ENCODE peak calls at places on chromosomes 13 and 19, in nine cellular contexts. One of them, this sample, is unnamed.
A peak's percentile ranks its signal among the peaks of the same experiment; 100 is the strongest.

GRCh38 chr19:45578861-45579260 is 5.7 kb downstream of the OPA3 start:
- DNase-seq in psoas muscle: no peak
- DNase-seq in ascending aorta: no peak
- DNase-seq in naive thymus-derived CD4-positive, alpha-beta T cell: no peak
- DNase-seq in ovary: no peak
- DNase-seq in thoracic aorta: no peak
- DNase-seq in cardiac muscle cell: no peak
- DNase-seq in pancreas: no peak
- DNase-seq in upper lobe of right lung: no peak
- DNase-seq in this sample: peak; percentile 45

GRCh38 chr13:103299079-103299478 is 232.9 kb upstream of the SLC10A2 start:
- DNase-seq in psoas muscle: no peak
- DNase-seq in ascending aorta: no peak
- DNase-seq in naive thymus-derived CD4-positive, alpha-beta T cell: no peak
- DNase-seq in ovary: no peak
- DNase-seq in thoracic aorta: no peak
- DNase-seq in cardiac muscle cell: no peak
- DNase-seq in pancreas: no peak
- DNase-seq in upper lobe of right lung: no peak
- DNase-seq in this sample: no peak

GRCh38 chr19:14408641-14409120 is 10.5 kb downstream of the DDX39A start:
- DNase-seq in psoas muscle: no peak
- DNase-seq in ascending aorta: no peak
- DNase-seq in naive thymus-derived CD4-positive, alpha-beta T cell: no peak
- DNase-seq in ovary: no peak
- DNase-seq in thoracic aorta: no peak
- DNase-seq in cardiac muscle cell: peak; percentile 33
- DNase-seq in pancreas: no peak
- DNase-seq in upper lobe of right lung: no peak
- DNase-seq in this sample: no peak

GRCh38 chr13:82993417-82993816 is 888.9 kb downstream of the SLITRK1 start:
- DNase-seq in psoas muscle: no peak
- DNase-seq in ascending aorta: no peak
- DNase-seq in naive thymus-derived CD4-positive, alpha-beta T cell: no peak
- DNase-seq in ovary: no peak
- DNase-seq in thoracic aorta: no peak
- DNase-seq in cardiac muscle cell: no peak
- DNase-seq in pancreas: no peak
- DNase-seq in upper lobe of right lung: no peak
- DNase-seq in this sample: no peak

GRCh38 chr19:32265991-32266390 is 79.4 kb upstream of the ZNF507 start:
- DNase-seq in psoas muscle: no peak
- DNase-seq in ascending aorta: no peak
- DNase-seq in naive thymus-derived CD4-positive, alpha-beta T cell: no peak
- DNase-seq in ovary: no peak
- DNase-seq in thoracic aorta: no peak
- DNase-seq in cardiac muscle cell: no peak
- DNase-seq in pancreas: no peak
- DNase-seq in upper lobe of right lung: no peak
- DNase-seq in this sample: no peak

GRCh38 chr19:30565680-30566079 is 193.5 kb downstream of the ZNF536 start:
- DNase-seq in psoas muscle: no peak
- DNase-seq in ascending aorta: no peak
- DNase-seq in naive thymus-derived CD4-positive, alpha-beta T cell: no peak
- DNase-seq in ovary: no peak
- DNase-seq in thoracic aorta: no peak
- DNase-seq in cardiac muscle cell: no peak
- DNase-seq in pancreas: no peak
- DNase-seq in upper lobe of right lung: no peak
- DNase-seq in this sample: no peak

GRCh38 chr19:49855676-49856573 is 5.0 kb downstream of the PTOV1 start:
- DNase-seq in psoas muscle: no peak
- DNase-seq in ascending aorta: no peak
- DNase-seq in naive thymus-derived CD4-positive, alpha-beta T cell: no peak
- DNase-seq in ovary: peak; percentile 45
- DNase-seq in thoracic aorta: no peak
- DNase-seq in cardiac muscle cell: no peak
- DNase-seq in pancreas: no peak
- DNase-seq in upper lobe of right lung: no peak
- DNase-seq in this sample: no peak

GRCh38 chr19:11378319-11379189 is 4.1 kb downstream of the SWSAP1 start:
- DNase-seq in psoas muscle: no peak
- DNase-seq in ascending aorta: no peak
- DNase-seq in naive thymus-derived CD4-positive, alpha-beta T cell: no peak
- DNase-seq in ovary: peak; percentile 71
- DNase-seq in thoracic aorta: no peak
- DNase-seq in cardiac muscle cell: peak; percentile 45
- DNase-seq in pancreas: peak; percentile 51
- DNase-seq in upper lobe of right lung: no peak
- DNase-seq in this sample: peak; percentile 38

GRCh38 chr13:22086593-22086992 is 415.7 kb downstream of the FGF9 start:
- DNase-seq in psoas muscle: no peak
- DNase-seq in ascending aorta: no peak
- DNase-seq in naive thymus-derived CD4-positive, alpha-beta T cell: no peak
- DNase-seq in ovary: no peak
- DNase-seq in thoracic aorta: no peak
- DNase-seq in cardiac muscle cell: peak; percentile 32
- DNase-seq in pancreas: no peak
- DNase-seq in upper lobe of right lung: no peak
- DNase-seq in this sample: no peak

GRCh38 chr13:72556945-72557344 is 170.5 kb downstream of the MZT1 start:
- DNase-seq in psoas muscle: no peak
- DNase-seq in ascending aorta: no peak
- DNase-seq in naive thymus-derived CD4-positive, alpha-beta T cell: no peak
- DNase-seq in ovary: no peak
- DNase-seq in thoracic aorta: no peak
- DNase-seq in cardiac muscle cell: no peak
- DNase-seq in pancreas: no peak
- DNase-seq in upper lobe of right lung: no peak
- DNase-seq in this sample: no peak

GRCh38 chr13:50826035-50826434 is 17.5 kb downstream of the DLEU7 start:
- DNase-seq in psoas muscle: no peak
- DNase-seq in ascending aorta: no peak
- DNase-seq in naive thymus-derived CD4-positive, alpha-beta T cell: no peak
- DNase-seq in ovary: no peak
- DNase-seq in thoracic aorta: no peak
- DNase-seq in cardiac muscle cell: no peak
- DNase-seq in pancreas: no peak
- DNase-seq in upper lobe of right lung: no peak
- DNase-seq in this sample: no peak

DNA sequence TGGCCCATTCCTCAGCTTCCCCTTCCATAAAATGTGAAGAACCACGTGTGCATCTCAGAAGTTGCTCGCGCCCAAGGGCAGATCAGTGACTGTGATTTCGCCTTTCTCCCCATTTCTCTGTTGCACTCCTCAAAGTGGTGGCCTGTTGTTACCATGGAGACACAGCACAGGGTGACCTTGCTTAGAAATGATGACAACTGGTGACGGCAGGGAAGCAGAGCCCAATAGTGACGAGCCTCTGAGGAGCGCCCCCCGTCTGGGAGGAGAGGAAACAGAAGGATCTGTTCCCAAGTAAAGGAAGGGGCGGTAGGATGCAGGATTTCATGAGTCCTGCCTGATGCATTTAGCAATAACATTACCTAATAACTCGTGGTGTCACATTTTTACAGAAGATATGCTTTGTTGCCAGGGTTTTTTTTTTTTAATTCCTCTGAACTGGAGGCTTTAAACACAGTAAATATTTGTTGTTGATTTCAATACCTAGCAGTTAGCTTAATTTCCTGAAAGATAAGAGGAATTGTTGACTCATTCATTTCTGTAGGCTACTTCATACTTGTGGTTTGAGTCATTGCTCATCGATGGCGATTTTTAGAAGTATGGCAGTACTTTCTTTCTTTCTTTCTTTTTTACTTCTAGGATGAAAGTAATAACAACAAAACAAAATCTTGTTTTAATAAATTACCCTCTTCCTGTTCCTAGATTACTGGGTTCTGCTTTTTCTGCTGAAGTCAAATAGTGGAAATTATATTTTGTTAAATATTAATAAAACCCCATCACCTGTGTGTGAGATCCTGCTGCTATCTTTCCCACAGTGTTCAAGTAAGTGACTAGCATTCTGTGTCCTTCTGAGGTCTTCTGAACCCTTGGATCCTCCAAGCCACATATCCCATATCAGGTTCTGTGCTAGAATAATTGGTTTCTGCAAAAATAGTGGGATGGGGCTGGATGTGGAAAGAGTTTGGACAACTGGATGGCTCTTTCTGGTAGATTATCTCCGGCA is 36.0 kb downstream of the MBNL2 start:
- DNase-seq in psoas muscle: peak; percentile 86
- DNase-seq in ascending aorta: peak; percentile 87
- DNase-seq in naive thymus-derived CD4-positive, alpha-beta T cell: no peak
- DNase-seq in ovary: peak; percentile 57
- DNase-seq in thoracic aorta: peak; percentile 18
- DNase-seq in cardiac muscle cell: peak; percentile 96
- DNase-seq in pancreas: peak; percentile 86
- DNase-seq in upper lobe of right lung: no peak
- DNase-seq in this sample: peak; percentile 58
- H3K4me1 ChIP-seq in psoas muscle: peaks cover 96% of the 10 kb centered on the region
- H3K4me1 ChIP-seq in ascending aorta: peaks cover 72% of the 10 kb centered on the region
- H3K4me1 ChIP-seq in naive thymus-derived CD4-positive, alpha-beta T cell: no peaks in the 10 kb centered on the region
- H3K4me1 ChIP-seq in ovary: peaks cover 50% of the 10 kb centered on the region
- H3K4me1 ChIP-seq in thoracic aorta: peaks cover 82% of the 10 kb centered on the region
- H3K4me1 ChIP-seq in cardiac muscle cell: peaks cover 29% of the 10 kb centered on the region
- H3K4me1 ChIP-seq in pancreas: peaks cover 73% of the 10 kb centered on the region
- H3K4me1 ChIP-seq in upper lobe of right lung: peaks cover 77% of the 10 kb centered on the region
- H3K4me1 ChIP-seq in this sample: peaks cover 98% of the 10 kb centered on the region

GRCh38 chr19:3979674-3980352 is 5.5 kb downstream of the EEF2 start:
- DNase-seq in psoas muscle: no peak
- DNase-seq in ascending aorta: peak; percentile 60
- DNase-seq in naive thymus-derived CD4-positive, alpha-beta T cell: peak; percentile 9
- DNase-seq in ovary: peak; percentile 39
- DNase-seq in thoracic aorta: no peak
- DNase-seq in cardiac muscle cell: no peak
- DNase-seq in pancreas: peak; percentile 28
- DNase-seq in upper lobe of right lung: no peak
- DNase-seq in this sample: no peak

GRCh38 chr19:3978145-3978544 is 7.1 kb downstream of the EEF2 start:
- DNase-seq in psoas muscle: no peak
- DNase-seq in ascending aorta: no peak
- DNase-seq in naive thymus-derived CD4-positive, alpha-beta T cell: no peak
- DNase-seq in ovary: no peak
- DNase-seq in thoracic aorta: no peak
- DNase-seq in cardiac muscle cell: no peak
- DNase-seq in pancreas: no peak
- DNase-seq in upper lobe of right lung: no peak
- DNase-seq in this sample: no peak

GRCh38 chr19:3977242-3978143 is 6.6 kb upstream of the DAPK3 start:
- DNase-seq in psoas muscle: peak; percentile 65
- DNase-seq in ascending aorta: no peak
- DNase-seq in naive thymus-derived CD4-positive, alpha-beta T cell: peak; percentile 14
- DNase-seq in ovary: peak; percentile 51
- DNase-seq in thoracic aorta: no peak
- DNase-seq in cardiac muscle cell: no peak
- DNase-seq in pancreas: peak; percentile 34
- DNase-seq in upper lobe of right lung: no peak
- DNase-seq in this sample: peak; percentile 14

GRCh38 chr19:3980353-3981251 is 4.7 kb downstream of the EEF2 start:
- DNase-seq in psoas muscle: no peak
- DNase-seq in ascending aorta: no peak
- DNase-seq in naive thymus-derived CD4-positive, alpha-beta T cell: peak; percentile 5
- DNase-seq in ovary: peak; percentile 43
- DNase-seq in thoracic aorta: no peak
- DNase-seq in cardiac muscle cell: no peak
- DNase-seq in pancreas: peak; percentile 31
- DNase-seq in upper lobe of right lung: no peak
- DNase-seq in this sample: peak; percentile 18

DNA sequence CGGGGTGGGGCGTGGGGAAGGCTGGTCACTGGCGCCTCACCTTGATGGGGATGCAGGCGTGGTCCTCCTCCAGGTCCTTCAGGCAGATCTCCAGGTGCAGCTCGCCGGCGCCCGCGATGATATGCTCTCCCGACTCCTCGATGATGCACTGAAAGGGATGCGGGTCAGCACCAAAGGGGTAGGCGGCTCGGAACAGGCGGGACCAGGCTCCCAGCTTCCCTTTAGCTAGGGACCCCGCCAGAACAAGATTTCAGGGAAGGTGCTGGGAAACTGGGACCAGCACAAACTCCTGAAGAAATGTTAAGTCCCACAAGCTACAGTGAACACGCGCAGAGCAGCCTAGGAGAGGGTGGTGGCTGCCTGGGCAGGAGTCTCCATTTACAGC is 6.0 kb downstream of the EEF2 start:
- DNase-seq in psoas muscle: no peak
- DNase-seq in ascending aorta: peak; percentile 63
- DNase-seq in naive thymus-derived CD4-positive, alpha-beta T cell: no peak
- DNase-seq in ovary: peak; percentile 48
- DNase-seq in thoracic aorta: no peak
- DNase-seq in cardiac muscle cell: no peak
- DNase-seq in pancreas: peak; percentile 36
- DNase-seq in upper lobe of right lung: no peak
- DNase-seq in this sample: no peak
- H3K4me1 ChIP-seq in psoas muscle: peaks cover 30% of the 10 kb centered on the region
- H3K4me1 ChIP-seq in ascending aorta: peaks cover 12% of the 10 kb centered on the region
- H3K4me1 ChIP-seq in naive thymus-derived CD4-positive, alpha-beta T cell: peaks cover 20% of the 10 kb centered on the region
- H3K4me1 ChIP-seq in ovary: peaks cover 3% of the 10 kb centered on the region
- H3K4me1 ChIP-seq in thoracic aorta: peaks cover 10% of the 10 kb centered on the region
- H3K4me1 ChIP-seq in cardiac muscle cell: peaks cover 3% of the 10 kb centered on the region
- H3K4me1 ChIP-seq in pancreas: peaks cover 17% of the 10 kb centered on the region
- H3K4me1 ChIP-seq in upper lobe of right lung: peaks cover 12% of the 10 kb centered on the region
- H3K4me1 ChIP-seq in this sample: peaks cover 40% of the 10 kb centered on the region

GRCh38 chr13:97653741-97654140 is 219.8 kb downstream of the RAP2A start:
- DNase-seq in psoas muscle: no peak
- DNase-seq in ascending aorta: no peak
- DNase-seq in naive thymus-derived CD4-positive, alpha-beta T cell: no peak
- DNase-seq in ovary: no peak
- DNase-seq in thoracic aorta: no peak
- DNase-seq in cardiac muscle cell: peak; percentile 34
- DNase-seq in pancreas: no peak
- DNase-seq in upper lobe of right lung: no peak
- DNase-seq in this sample: no peak
- H3K4me1 ChIP-seq in psoas muscle: no peaks in the 10 kb centered on the region
- H3K4me1 ChIP-seq in ascending aorta: no peaks in the 10 kb centered on the region
- H3K4me1 ChIP-seq in naive thymus-derived CD4-positive, alpha-beta T cell: no peaks in the 10 kb centered on the region
- H3K4me1 ChIP-seq in ovary: no peaks in the 10 kb centered on the region
- H3K4me1 ChIP-seq in thoracic aorta: no peaks in the 10 kb centered on the region
- H3K4me1 ChIP-seq in cardiac muscle cell: no peaks in the 10 kb centered on the region
- H3K4me1 ChIP-seq in pancreas: no peaks in the 10 kb centered on the region
- H3K4me1 ChIP-seq in upper lobe of right lung: no peaks in the 10 kb centered on the region
- H3K4me1 ChIP-seq in this sample: peaks cover 4% of the 10 kb centered on the region

DNA sequence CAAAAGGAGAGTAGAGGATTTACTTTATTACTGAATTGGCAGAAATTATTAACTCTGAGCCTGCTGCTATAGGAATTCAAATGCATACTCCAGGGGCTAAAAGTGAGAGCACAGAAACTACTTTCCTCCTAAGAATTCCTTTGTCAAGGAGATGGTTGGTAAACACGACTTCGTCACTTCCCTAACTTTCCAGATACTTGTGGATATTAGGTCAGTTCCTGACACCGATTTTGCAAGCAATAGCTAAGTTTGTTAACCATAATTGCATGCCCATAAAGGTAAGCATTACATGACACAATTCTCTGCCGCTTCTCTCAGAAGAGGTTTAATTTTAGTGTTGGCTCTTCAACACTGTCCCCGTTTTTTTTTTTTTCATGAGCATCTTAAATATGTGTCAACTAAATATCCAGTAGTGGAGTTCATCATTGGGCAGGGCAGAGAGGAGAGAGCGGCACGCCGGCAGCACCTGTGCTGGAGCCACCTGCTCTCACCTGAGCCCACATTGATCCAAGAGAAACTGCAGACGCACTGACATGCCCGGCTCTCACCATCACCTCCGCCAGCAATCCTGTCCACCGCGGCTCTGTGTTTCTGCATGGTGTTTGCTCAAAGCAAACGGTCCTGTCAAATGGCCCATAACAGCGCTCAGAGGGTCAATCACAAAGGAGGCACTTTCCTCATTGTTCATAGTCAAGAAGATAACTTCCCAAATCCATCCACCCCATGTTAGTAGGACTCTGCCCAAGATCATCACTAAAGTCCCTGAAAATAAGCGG is 2.6 kb downstream of the MED26 start:
- DNase-seq in psoas muscle: peak; percentile 23
- DNase-seq in ascending aorta: no peak
- DNase-seq in naive thymus-derived CD4-positive, alpha-beta T cell: no peak
- DNase-seq in ovary: no peak
- DNase-seq in thoracic aorta: no peak
- DNase-seq in cardiac muscle cell: no peak
- DNase-seq in pancreas: no peak
- DNase-seq in upper lobe of right lung: no peak
- DNase-seq in this sample: no peak
- H3K4me1 ChIP-seq in psoas muscle: peaks cover 55% of the 10 kb centered on the region
- H3K4me1 ChIP-seq in ascending aorta: peaks cover 17% of the 10 kb centered on the region
- H3K4me1 ChIP-seq in naive thymus-derived CD4-positive, alpha-beta T cell: peaks cover 19% of the 10 kb centered on the region
- H3K4me1 ChIP-seq in ovary: peaks cover 8% of the 10 kb centered on the region
- H3K4me1 ChIP-seq in thoracic aorta: peaks cover 16% of the 10 kb centered on the region
- H3K4me1 ChIP-seq in cardiac muscle cell: peaks cover 13% of the 10 kb centered on the region
- H3K4me1 ChIP-seq in pancreas: peaks cover 31% of the 10 kb centered on the region
- H3K4me1 ChIP-seq in upper lobe of right lung: peaks cover 51% of the 10 kb centered on the region
- H3K4me1 ChIP-seq in this sample: peaks cover 69% of the 10 kb centered on the region

This sample was measured in heart left ventricle.